ENCODE peak calls at places on chromosomes 13 and 19, in eight cellular contexts. X is PC-3, Q is NCI-H2171, D is glutamatergic neuron, N is AG09309, Y is naive B cell, L is Karpas-422, S is fibroblast of mammary gland. K is an unnamed sample.
A peak's percentile ranks its signal among the peaks of the same experiment; 100 is the strongest.

GRCh38 chr19:5843295-5843927 is 3.9 kb upstream of the FUT6 start:
- DNase-seq in X (no peak), Q (no peak), D (no peak), N (no peak), Y (no peak), L (no peak), S (no peak), K (no peak)

GRCh38 chr19:55212447-55212846 is 3.1 kb upstream of the PTPRH start:
- DNase-seq in X (peak; percentile 95), Q (no peak), D (peak; percentile 49), N (no peak), Y (no peak), L (peak; percentile 97), S (no peak), K (no peak)

GRCh38 chr13:44267966-44268365 is 105.7 kb upstream of the SERP2 start:
- DNase-seq in X (peak; percentile 91), Q (no peak), D (no peak), N (peak; percentile 88), Y (no peak), L (no peak), S (peak; percentile 62), K (no peak)

GRCh38 chr13:101401196-101401595 is 15.1 kb downstream of the NALCN start:
- DNase-seq in X (no peak), Q (no peak), D (no peak), N (no peak), Y (no peak), L (no peak), S (no peak), K (no peak)

GRCh38 chr19:44925114-44925891 is 10.9 kb downstream of the APOC1 start:
- DNase-seq in X (no peak), Q (no peak), D (no peak), N (peak; percentile 29), Y (no peak), L (no peak), S (peak; percentile 84), K (no peak)

GRCh38 chr19:47471733-47472457 is at the start of gene SLC8A2:
- DNase-seq in X (peak; percentile 49), Q (peak; percentile 78), D (peak; percentile 93), N (peak; percentile 21), Y (peak; percentile 24), L (peak; percentile 89), S (peak; percentile 63), K (peak; percentile 44)

GRCh38 chr13:48954086-48954485 is 21.6 kb upstream of the FNDC3A start:
- DNase-seq in X (peak; percentile 15), Q (no peak), D (no peak), N (no peak), Y (no peak), L (no peak), S (peak; percentile 59), K (no peak)

GRCh38 chr19:6970478-6970877 is 50.8 kb downstream of the MBD3L2B start:
- DNase-seq in X (no peak), Q (peak; percentile 38), D (no peak), N (no peak), Y (no peak), L (peak; percentile 82), S (no peak), K (no peak)

GRCh38 chr13:50484472-50485113 is 358.9 kb downstream of the DLEU7 start:
- DNase-seq in X (no peak), Q (no peak), D (no peak), N (no peak), Y (no peak), L (no peak), S (no peak), K (no peak)

GRCh38 chr13:42039457-42039945 is 8.9 kb upstream of the DGKH start:
- DNase-seq in X (peak; percentile 27), Q (no peak), D (no peak), N (no peak), Y (no peak), L (no peak), S (no peak), K (no peak)

GRCh38 chr13:24718192-24718965 is 38.2 kb downstream of the ATP12A start:
- DNase-seq in X (no peak), Q (no peak), D (no peak), N (no peak), Y (no peak), L (no peak), S (no peak), K (no peak)

GRCh38 chr19:15307169-15307568 is 25.2 kb downstream of the BRD4 start:
- DNase-seq in X (no peak), Q (no peak), D (no peak), N (no peak), Y (no peak), L (no peak), S (no peak), K (no peak)

GRCh38 chr13:111539791-111540446 is 219.5 kb downstream of the TEX29 start:
- DNase-seq in X (no peak), Q (no peak), D (no peak), N (no peak), Y (no peak), L (no peak), S (no peak), K (no peak)

GRCh38 chr19:51364200-51365106 is 1.7 kb downstream of the ETFB start:
- DNase-seq in X (peak; percentile 94), Q (no peak), D (no peak), N (no peak), Y (no peak), L (peak; percentile 40), S (peak; percentile 32), K (no peak)

GRCh38 chr13:53507741-53508140 is 479.1 kb downstream of the OLFM4 start:
- DNase-seq in X (no peak), Q (no peak), D (no peak), N (no peak), Y (no peak), L (no peak), S (no peak), K (no peak)

GRCh38 chr19:49761625-49762311 is 1.3 kb downstream of the TSKS start:
- DNase-seq in X (peak; percentile 31), Q (no peak), D (no peak), N (no peak), Y (no peak), L (peak; percentile 85), S (peak; percentile 87), K (peak; percentile 16)

GRCh38 chr13:112722433-112723250 is 32.8 kb downstream of the ATP11A start:
- DNase-seq in X (peak; percentile 77), Q (no peak), D (no peak), N (peak; percentile 72), Y (no peak), L (no peak), S (peak; percentile 66), K (no peak)

K was measured in SK-N-DZ.